ENCODE peak calls at places on chromosome 17, in five cellular contexts. G, N, F, A and U are unnamed samples.
A peak's percentile ranks its signal among the peaks of the same experiment; 100 is the strongest.

GRCh38 chr17:63399856-63400255 is 46.2 kb downstream of the CYB561 start:
- DNase-seq in F (no peak), A (no peak), N (no peak), G (no peak), U (no peak)

GRCh38 chr17:42120161-42121065 is 754 bp downstream of the KAT2A start:
- DNase-seq in G (peak; percentile 43), N (no peak), A (peak; percentile 84), F (peak; percentile 73), U (no peak)

GRCh38 chr17:45147581-45148182 is 593 bp upstream of the HEXIM1 start:
- DNase-seq in F (peak; percentile 89), A (peak; percentile 66), G (peak; percentile 93), N (peak; percentile 85), U (peak; percentile 99)

GRCh38 chr17:74134991-74135390 is 68.5 kb upstream of the RPL38 start:
- DNase-seq in F (no peak), G (no peak), N (no peak), A (no peak), U (no peak)

GRCh38 chr17:44203731-44204452 is 4.2 kb upstream of the ATXN7L3 start:
- DNase-seq in F (peak; percentile 79), G (peak; percentile 78), N (no peak), A (peak; percentile 43), U (peak; percentile 64)

GRCh38 chr17:64420143-64420670 is 28.7 kb upstream of the MILR1 start:
- DNase-seq in G (peak; percentile 81), A (peak; percentile 65), F (no peak), N (no peak), U (peak; percentile 85)

GRCh38 chr17:72342582-72343527 is 222.0 kb downstream of the SOX9 start:
- DNase-seq in G (no peak), F (no peak), N (no peak), A (peak; percentile 56), U (no peak)

GRCh38 chr17:44610871-44611270 is 45.4 kb upstream of the MEIOC start:
- DNase-seq in G (no peak), A (peak; percentile 6), N (no peak), F (no peak), U (no peak)

GRCh38 chr17:18219016-18219415 is 6.4 kb upstream of the LLGL1 start:
- DNase-seq in G (no peak), A (no peak), N (no peak), F (no peak), U (no peak)

GRCh38 chr17:65365209-65365608 is 196.2 kb downstream of the AXIN2 start:
- DNase-seq in A (no peak), G (no peak), F (no peak), N (no peak), U (no peak)

GRCh38 chr17:52096056-52096455 is 62.5 kb downstream of the CA10 start:
- DNase-seq in G (no peak), A (no peak), N (no peak), F (no peak), U (no peak)

GRCh38 chr17:56785396-56785795 is 48.3 kb downstream of the C17orf67 start:
- DNase-seq in F (no peak), N (no peak), G (no peak), A (no peak), U (no peak)

GRCh38 chr17:75919611-75920010 is 14.9 kb upstream of the MRPL38 start:
- DNase-seq in A (no peak), F (no peak), N (no peak), G (no peak), U (no peak)

GRCh38 chr17:56832446-56832845 is 1.3 kb downstream of the C17orf67 start:
- DNase-seq in G (peak; percentile 33), A (no peak), F (no peak), N (no peak), U (no peak)

GRCh38 chr17:1590031-1590746 is 27.6 kb upstream of the PITPNA start:
- DNase-seq in G (peak; percentile 90), A (peak; percentile 49), N (no peak), F (no peak), U (peak; percentile 99)

GRCh38 chr17:54348234-54348633 is 525.5 kb downstream of the KIF2B start:
- DNase-seq in A (no peak), F (no peak), N (no peak), G (no peak), U (no peak)

GRCh38 chr17:6244253-6244652 is 174.1 kb downstream of the WSCD1 start:
- DNase-seq in G (no peak), N (no peak), F (no peak), A (no peak), U (no peak)

GRCh38 chr17:77282524-77283515 is 142.1 kb downstream of the SEC14L1 start:
- DNase-seq in F (no peak), G (peak; percentile 65), A (no peak), N (peak; percentile 31), U (no peak)

GRCh38 chr17:63589646-63590045 is 11.0 kb upstream of the TACO1 start:
- DNase-seq in F (no peak), G (no peak), A (no peak), N (no peak), U (no peak)

GRCh38 chr17:51056813-51057510 is 63.7 kb downstream of the SPAG9 start:
- DNase-seq in A (peak; percentile 34), N (no peak), F (peak; percentile 52), G (peak; percentile 68), U (peak; percentile 71)

GRCh38 chr17:30556374-30557332 is 79.4 kb downstream of the GOSR1 start:
- DNase-seq in N (no peak), A (no peak), G (no peak), F (peak; percentile 41), U (no peak)

GRCh38 chr17:44375196-44376017 is 11.8 kb upstream of the FAM171A2 start:
- DNase-seq in G (no peak), F (peak; percentile 69), A (no peak), N (no peak), U (no peak)

GRCh38 chr17:58270476-58271290 is 10.1 kb downstream of the MPO start:
- DNase-seq in A (peak; percentile 61), N (no peak), F (peak; percentile 54), G (no peak), U (no peak)

GRCh38 chr17:1179635-1180433 is at the start of gene ABR:
- DNase-seq in F (peak; percentile 82), A (peak; percentile 76), N (no peak), G (no peak), U (no peak)

GRCh38 chr17:1449412-1449967 is 6.5 kb downstream of the CRK start:
- DNase-seq in G (peak; percentile 16), F (no peak), N (no peak), A (no peak), U (no peak)

GRCh38 chr17:71625330-71625729 is 495.5 kb upstream of the SOX9 start:
- DNase-seq in F (no peak), G (no peak), A (no peak), N (no peak), U (no peak)

GRCh38 chr17:10018461-10018891 is 113.4 kb upstream of the RCVRN start:
- DNase-seq in N (peak; percentile 56), F (no peak), G (no peak), A (no peak), U (no peak)

GRCh38 chr17:61389670-61390478 is 9.8 kb upstream of the TBX2 start:
- DNase-seq in A (peak; percentile 75), F (peak; percentile 92), G (no peak), N (no peak), U (peak; percentile 72)

DNA sequence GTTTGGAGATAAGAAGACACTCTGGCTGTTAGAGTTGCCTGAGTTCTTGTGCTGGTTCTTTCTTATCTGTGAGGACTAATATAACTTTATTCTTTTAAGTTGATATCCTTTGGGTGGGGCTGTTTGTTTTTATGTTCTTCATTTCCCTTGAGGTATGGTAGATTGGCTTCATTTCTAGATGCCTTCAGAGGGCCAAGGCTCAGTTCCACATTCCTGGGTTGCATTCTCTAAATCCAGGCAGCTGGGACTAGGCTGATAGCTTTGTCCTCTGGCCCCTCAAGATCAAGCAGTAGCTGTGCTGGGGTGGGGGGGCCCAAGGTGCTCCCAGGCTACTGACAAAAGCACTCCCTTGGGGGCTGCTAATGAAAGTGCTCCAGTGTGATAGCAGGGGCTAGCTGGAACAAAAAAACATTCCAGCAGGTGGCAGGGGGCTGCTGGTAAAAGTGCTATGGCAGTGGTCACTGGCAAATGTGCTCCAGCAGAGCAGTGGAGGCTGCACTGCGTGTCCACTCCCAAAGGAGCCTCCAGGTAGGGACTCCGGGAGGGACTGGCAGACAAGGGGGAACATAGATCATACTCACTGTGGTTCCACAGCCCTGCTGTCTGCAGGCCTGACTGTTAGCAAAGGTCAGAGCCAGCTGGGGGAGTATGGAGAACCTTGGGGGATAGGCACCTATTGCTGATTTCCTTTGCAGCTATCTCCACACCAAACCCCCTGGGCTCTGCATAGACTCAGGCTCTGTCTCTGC is 45.8 kb upstream of the KCNJ16 start:
- DNase-seq in G (no peak), A (no peak), F (no peak), N (no peak), U (no peak)
- TF ChIP-seq KDM1A in G (no peak), A (no peak), F (no peak), N (no peak), U (no peak)

GRCh38 chr17:49596613-49597244 is 21.1 kb downstream of the NXPH3 start:
- DNase-seq in A (no peak), N (no peak), F (no peak), G (peak; percentile 81), U (no peak)

GRCh38 chr17:49595328-49595727 is 19.7 kb downstream of the NXPH3 start:
- DNase-seq in A (no peak), G (peak; percentile 57), N (no peak), F (no peak), U (no peak)

GRCh38 chr17:49597438-49597837 is 21.8 kb downstream of the NXPH3 start:
- DNase-seq in F (no peak), A (no peak), G (no peak), N (no peak), U (no peak)

GRCh38 chr17:49597928-49598655 is 22.4 kb downstream of the NXPH3 start:
- DNase-seq in A (no peak), N (no peak), F (no peak), G (peak; percentile 23), U (no peak)

GRCh38 chr17:49595980-49596379 is 20.3 kb downstream of the NXPH3 start:
- DNase-seq in G (no peak), F (no peak), A (no peak), N (no peak), U (no peak)
- TF ChIP-seq EP300 in G (no peak), F (no peak), A (no peak), N (no peak), U (no peak)

DNA sequence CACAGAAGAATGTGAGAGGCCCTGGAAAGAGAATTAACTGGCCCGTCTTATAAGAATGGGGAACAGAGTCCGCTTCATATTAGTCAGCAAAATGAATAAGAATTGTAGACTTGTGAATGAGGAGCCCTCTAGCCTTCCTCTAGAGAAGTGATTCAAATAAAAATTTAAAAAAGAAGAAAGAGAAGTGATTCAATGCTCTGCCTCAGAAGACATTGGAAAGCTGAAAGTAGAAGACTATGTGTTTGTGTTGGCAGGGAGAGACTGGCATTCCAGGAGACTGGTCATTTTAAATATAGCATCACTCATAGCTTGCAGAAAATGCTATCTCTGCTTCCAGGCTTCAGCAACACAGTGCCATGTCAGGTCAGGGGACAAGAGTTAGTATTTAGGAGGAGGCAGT is 190.6 kb upstream of the HS3ST3A1 start:
- DNase-seq in G (no peak), F (no peak), N (no peak), A (no peak), U (no peak)
- TF ChIP-seq KDM1A in G (no peak), F (no peak), N (no peak), A (no peak), U (no peak)

DNA sequence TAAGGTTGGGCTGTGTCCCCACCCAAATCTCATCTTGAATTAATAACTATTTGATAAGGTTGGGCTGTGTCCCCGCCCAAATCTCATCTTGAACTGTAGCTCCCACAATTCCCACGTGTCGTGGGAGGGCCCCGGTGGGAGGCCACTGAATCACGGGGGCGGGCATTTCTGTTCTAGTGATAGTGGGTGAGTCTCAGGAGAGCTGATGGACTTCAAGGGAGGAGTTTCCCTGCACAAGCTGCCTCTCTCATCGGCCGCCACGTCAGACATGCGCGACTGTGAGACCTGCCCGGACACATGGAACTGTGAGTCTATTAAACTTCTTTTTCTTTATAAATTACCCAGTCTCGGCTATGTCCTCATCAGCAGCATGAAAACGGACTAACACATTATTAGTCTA is 44.9 kb upstream of the METRNL start:
- DNase-seq in G (no peak), A (no peak), F (no peak), N (no peak), U (no peak)
- TF ChIP-seq EP300 in G (no peak), A (no peak), F (no peak), N (no peak), U (no peak)